ENCODE peak calls at places on chromosomes 13 and 19, in five cellular contexts. One of them, this sample, is unnamed.

GRCh38 chr19:55486971-55487883 is 1.0 kb upstream of the SSC5D start:
- DNase-seq in uterus: peak; percentile 93
- DNase-seq in cardiac fibroblast: peak; percentile 97
- DNase-seq in A673: peak; percentile 81
- DNase-seq in foreskin fibroblast: peak; percentile 96
- DNase-seq in this sample: peak; percentile 94

GRCh38 chr19:54434112-54434861 is 14.7 kb upstream of the LENG8 start:
- DNase-seq in uterus: no peak
- DNase-seq in cardiac fibroblast: no peak
- DNase-seq in A673: no peak
- DNase-seq in foreskin fibroblast: no peak
- DNase-seq in this sample: no peak

GRCh38 chr19:19410553-19411550 is 5.4 kb downstream of the GATAD2A start:
- DNase-seq in uterus: no peak
- DNase-seq in cardiac fibroblast: no peak
- DNase-seq in A673: no peak
- DNase-seq in foreskin fibroblast: no peak
- DNase-seq in this sample: no peak

GRCh38 chr13:23790591-23791170 is 98.5 kb downstream of the MIPEP start:
- DNase-seq in uterus: no peak
- DNase-seq in cardiac fibroblast: peak; percentile 97
- DNase-seq in A673: no peak
- DNase-seq in foreskin fibroblast: peak; percentile 94
- DNase-seq in this sample: peak; percentile 58

GRCh38 chr13:49082653-49083536 is 107.2 kb downstream of the FNDC3A start:
- DNase-seq in uterus: no peak
- DNase-seq in cardiac fibroblast: peak; percentile 92
- DNase-seq in A673: no peak
- DNase-seq in foreskin fibroblast: peak; percentile 85
- DNase-seq in this sample: peak; percentile 29

GRCh38 chr13:52794589-52794988 is 53.9 kb downstream of the PCDH8 start:
- DNase-seq in uterus: no peak
- DNase-seq in cardiac fibroblast: no peak
- DNase-seq in A673: no peak
- DNase-seq in foreskin fibroblast: no peak
- DNase-seq in this sample: no peak

GRCh38 chr19:4759388-4760284 is 31.9 kb upstream of the FEM1A start:
- DNase-seq in uterus: peak; percentile 85
- DNase-seq in cardiac fibroblast: peak; percentile 77
- DNase-seq in A673: peak; percentile 92
- DNase-seq in foreskin fibroblast: peak; percentile 85
- DNase-seq in this sample: peak; percentile 61

GRCh38 chr13:73341748-73342147 is 282.9 kb downstream of the KLF5 start:
- DNase-seq in uterus: no peak
- DNase-seq in cardiac fibroblast: peak; percentile 70
- DNase-seq in A673: peak; percentile 40
- DNase-seq in foreskin fibroblast: peak; percentile 36
- DNase-seq in this sample: no peak

GRCh38 chr19:46631481-46631880 is 4.5 kb downstream of the GNG8 start:
- DNase-seq in uterus: peak; percentile 86
- DNase-seq in cardiac fibroblast: peak; percentile 65
- DNase-seq in A673: peak; percentile 36
- DNase-seq in foreskin fibroblast: no peak
- DNase-seq in this sample: no peak

GRCh38 chr13:79450110-79450509 is 30.8 kb upstream of the NDFIP2 start:
- DNase-seq in uterus: no peak
- DNase-seq in cardiac fibroblast: no peak
- DNase-seq in A673: no peak
- DNase-seq in foreskin fibroblast: no peak
- DNase-seq in this sample: no peak

GRCh38 chr19:6058411-6059201 is 51.7 kb downstream of the RFX2 start:
- DNase-seq in uterus: peak; percentile 20
- DNase-seq in cardiac fibroblast: no peak
- DNase-seq in A673: no peak
- DNase-seq in foreskin fibroblast: no peak
- DNase-seq in this sample: no peak

GRCh38 chr19:43596842-43597461 is 557 bp downstream of the ZNF576 start:
- DNase-seq in uterus: no peak
- DNase-seq in cardiac fibroblast: peak; percentile 5
- DNase-seq in A673: no peak
- DNase-seq in foreskin fibroblast: no peak
- DNase-seq in this sample: no peak

GRCh38 chr19:47699360-47699917 is 13.8 kb upstream of the EHD2 start:
- DNase-seq in uterus: peak; percentile 56
- DNase-seq in cardiac fibroblast: no peak
- DNase-seq in A673: peak; percentile 42
- DNase-seq in foreskin fibroblast: no peak
- DNase-seq in this sample: no peak

GRCh38 chr13:79988573-79988972 is 352.4 kb downstream of the SPRY2 start:
- DNase-seq in uterus: no peak
- DNase-seq in cardiac fibroblast: peak; percentile 79
- DNase-seq in A673: no peak
- DNase-seq in foreskin fibroblast: peak; percentile 82
- DNase-seq in this sample: no peak

GRCh38 chr19:33143897-33144405 is 12.0 kb downstream of the WDR88 start:
- DNase-seq in uterus: peak; percentile 66
- DNase-seq in cardiac fibroblast: peak; percentile 62
- DNase-seq in A673: peak; percentile 68
- DNase-seq in foreskin fibroblast: peak; percentile 34
- DNase-seq in this sample: no peak

GRCh38 chr13:50228527-50228926 is 213.3 kb downstream of the KCNRG start:
- DNase-seq in uterus: no peak
- DNase-seq in cardiac fibroblast: no peak
- DNase-seq in A673: no peak
- DNase-seq in foreskin fibroblast: no peak
- DNase-seq in this sample: no peak

GRCh38 chr19:50729894-50730293 is 6.7 kb downstream of the CLEC11A start:
- DNase-seq in uterus: no peak
- DNase-seq in cardiac fibroblast: no peak
- DNase-seq in A673: no peak
- DNase-seq in foreskin fibroblast: no peak
- DNase-seq in this sample: no peak

GRCh38 chr13:93226065-93226622 is 463 bp upstream of the GPC6 start:
- DNase-seq in uterus: no peak
- DNase-seq in cardiac fibroblast: no peak
- DNase-seq in A673: no peak
- DNase-seq in foreskin fibroblast: no peak
- DNase-seq in this sample: no peak

GRCh38 chr13:53782400-53783030 is 753.9 kb downstream of the OLFM4 start:
- DNase-seq in uterus: no peak
- DNase-seq in cardiac fibroblast: peak; percentile 65
- DNase-seq in A673: peak; percentile 77
- DNase-seq in foreskin fibroblast: peak; percentile 1
- DNase-seq in this sample: no peak

GRCh38 chr19:7512400-7512851 is 3.5 kb upstream of the ZNF358 start:
- DNase-seq in uterus: no peak
- DNase-seq in cardiac fibroblast: peak; percentile 26
- DNase-seq in A673: no peak
- DNase-seq in foreskin fibroblast: no peak
- DNase-seq in this sample: no peak

GRCh38 chr13:27079421-27079958 is 92.1 kb downstream of the USP12 start:
- DNase-seq in uterus: no peak
- DNase-seq in cardiac fibroblast: peak; percentile 54
- DNase-seq in A673: no peak
- DNase-seq in foreskin fibroblast: peak; percentile 54
- DNase-seq in this sample: peak; percentile 74

GRCh38 chr19:49057636-49058234 is at the start of gene CGB7:
- DNase-seq in uterus: peak; percentile 77
- DNase-seq in cardiac fibroblast: peak; percentile 54
- DNase-seq in A673: peak; percentile 50
- DNase-seq in foreskin fibroblast: peak; percentile 44
- DNase-seq in this sample: no peak

GRCh38 chr19:15154002-15154612 is 46.7 kb downstream of the NOTCH3 start:
- DNase-seq in uterus: no peak
- DNase-seq in cardiac fibroblast: peak; percentile 72
- DNase-seq in A673: peak; percentile 73
- DNase-seq in foreskin fibroblast: no peak
- DNase-seq in this sample: no peak

GRCh38 chr13:44313674-44314073 is 60.0 kb upstream of the SERP2 start:
- DNase-seq in uterus: no peak
- DNase-seq in cardiac fibroblast: peak; percentile 90
- DNase-seq in A673: peak; percentile 21
- DNase-seq in foreskin fibroblast: peak; percentile 87
- DNase-seq in this sample: no peak

GRCh38 chr19:8973501-8974091 is 36.6 kb downstream of the MUC16 start:
- DNase-seq in uterus: no peak
- DNase-seq in cardiac fibroblast: peak; percentile 9
- DNase-seq in A673: peak; percentile 42
- DNase-seq in foreskin fibroblast: no peak
- DNase-seq in this sample: no peak

GRCh38 chr19:18440421-18440877 is 2.5 kb upstream of the ISYNA1 start:
- DNase-seq in uterus: no peak
- DNase-seq in cardiac fibroblast: no peak
- DNase-seq in A673: peak; percentile 65
- DNase-seq in foreskin fibroblast: no peak
- DNase-seq in this sample: no peak

GRCh38 chr19:44345969-44346368 is 10.5 kb downstream of the ZNF112 start:
- DNase-seq in uterus: no peak
- DNase-seq in cardiac fibroblast: no peak
- DNase-seq in A673: peak; percentile 4
- DNase-seq in foreskin fibroblast: no peak
- DNase-seq in this sample: no peak

GRCh38 chr19:1648926-1649541 is 3.4 kb downstream of the TCF3 start:
- DNase-seq in uterus: no peak
- DNase-seq in cardiac fibroblast: no peak
- DNase-seq in A673: no peak
- DNase-seq in foreskin fibroblast: no peak
- DNase-seq in this sample: no peak

GRCh38 chr19:38182536-38183210 is 41.3 kb downstream of the DPF1 start:
- DNase-seq in uterus: no peak
- DNase-seq in cardiac fibroblast: no peak
- DNase-seq in A673: no peak
- DNase-seq in foreskin fibroblast: peak; percentile 21
- DNase-seq in this sample: no peak

GRCh38 chr13:102405499-102406079 is 3.7 kb upstream of the FGF14 start:
- DNase-seq in uterus: no peak
- DNase-seq in cardiac fibroblast: peak; percentile 27
- DNase-seq in A673: no peak
- DNase-seq in foreskin fibroblast: no peak
- DNase-seq in this sample: no peak

GRCh38 chr13:48235100-48235813 is 2.3 kb downstream of the ITM2B start:
- DNase-seq in uterus: no peak
- DNase-seq in cardiac fibroblast: peak; percentile 63
- DNase-seq in A673: peak; percentile 71
- DNase-seq in foreskin fibroblast: no peak
- DNase-seq in this sample: no peak

GRCh38 chr13:41401371-41401770 is 56.0 kb upstream of the RGCC start:
- DNase-seq in uterus: no peak
- DNase-seq in cardiac fibroblast: no peak
- DNase-seq in A673: peak; percentile 30
- DNase-seq in foreskin fibroblast: no peak
- DNase-seq in this sample: no peak
- TF ChIP-seq CTCF in uterus: no peak
- TF ChIP-seq CTCF in cardiac fibroblast: no peak
- TF ChIP-seq CTCF in A673: peak; percentile 19
- TF ChIP-seq CTCF in foreskin fibroblast: no peak
- TF ChIP-seq CTCF in this sample: no peak

DNA sequence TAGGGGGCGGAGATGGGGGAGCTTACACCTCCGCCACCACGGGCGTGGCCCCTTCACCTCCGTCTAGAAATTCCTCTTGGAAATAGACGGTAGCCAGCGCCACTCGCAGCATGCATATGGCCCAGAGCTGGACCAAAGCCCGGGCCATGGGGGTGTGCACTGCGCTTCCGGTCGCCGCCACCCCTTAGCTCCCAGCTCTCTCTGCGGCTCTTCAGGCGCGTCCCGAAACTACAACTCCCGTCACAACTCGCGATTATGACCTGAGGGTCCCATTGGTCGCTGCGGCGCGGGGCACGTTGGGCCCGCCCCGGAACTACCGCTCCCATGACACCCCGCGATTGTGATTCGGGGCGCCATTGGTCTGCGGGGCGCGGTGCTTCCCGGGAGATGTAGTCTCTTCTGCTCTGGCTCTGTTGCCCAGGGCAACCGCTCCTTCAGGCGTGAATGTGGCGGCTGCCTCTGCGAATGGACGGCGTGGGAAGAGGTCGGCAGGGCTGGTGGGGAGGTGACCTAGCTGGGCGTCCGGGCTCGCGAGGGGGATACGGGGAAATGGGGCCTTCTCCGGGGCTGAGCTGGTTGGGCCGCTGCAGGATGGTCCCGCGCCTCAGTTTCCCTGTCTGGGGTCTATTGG is at the start of the genes C19orf44 and CALR3:
- DNase-seq in uterus: peak; percentile 99
- DNase-seq in cardiac fibroblast: peak; percentile 99
- DNase-seq in A673: peak; percentile 100
- DNase-seq in foreskin fibroblast: peak; percentile 99
- DNase-seq in this sample: peak; percentile 93
- TF ChIP-seq CTCF in uterus: peak; percentile 41
- TF ChIP-seq CTCF in cardiac fibroblast: no peak
- TF ChIP-seq CTCF in A673: no peak
- TF ChIP-seq CTCF in foreskin fibroblast: no peak
- TF ChIP-seq CTCF in this sample: no peak

DNA sequence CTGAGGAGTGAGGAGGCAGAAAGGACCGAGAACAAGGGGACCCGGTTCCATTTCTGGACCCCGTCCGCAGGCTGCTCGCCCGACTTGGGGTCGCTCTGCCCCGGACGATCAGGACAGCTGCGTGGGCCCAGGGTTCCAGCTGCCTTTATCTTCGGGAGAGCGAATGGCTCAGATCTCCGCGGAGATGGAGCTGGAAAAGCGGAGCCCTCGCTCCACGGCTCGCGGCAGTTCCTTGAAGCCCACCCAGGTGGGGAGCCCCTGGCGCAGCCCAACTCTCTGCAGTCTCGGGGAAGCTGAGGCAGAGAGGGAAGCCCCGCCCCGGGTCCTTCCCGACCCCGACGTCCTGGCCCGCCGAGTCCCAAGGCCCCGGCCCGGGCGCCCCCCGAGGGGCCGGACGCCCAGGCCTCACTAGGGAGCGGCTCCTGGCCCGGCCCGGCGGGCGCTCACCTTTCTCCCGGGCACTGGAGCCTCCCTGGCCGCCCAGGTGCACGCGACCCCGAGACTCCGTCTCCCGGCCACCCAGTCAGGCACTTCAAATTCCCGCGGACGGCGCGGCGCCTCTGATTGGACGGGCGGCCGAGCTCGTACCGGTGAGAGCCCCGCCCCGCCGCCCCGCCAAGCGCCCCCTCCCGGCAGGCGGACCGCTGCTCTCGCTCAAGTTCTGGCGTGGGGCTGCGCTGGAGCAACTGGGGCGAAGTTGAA is 485.7 kb downstream of the UQCRFS1 start:
- DNase-seq in uterus: no peak
- DNase-seq in cardiac fibroblast: peak; percentile 39
- DNase-seq in A673: no peak
- DNase-seq in foreskin fibroblast: peak; percentile 14
- DNase-seq in this sample: no peak
- TF ChIP-seq CTCF in uterus: no peak
- TF ChIP-seq CTCF in cardiac fibroblast: peak; percentile 21
- TF ChIP-seq CTCF in A673: no peak
- TF ChIP-seq CTCF in foreskin fibroblast: peak; percentile 37
- TF ChIP-seq CTCF in this sample: peak; percentile 30

DNA sequence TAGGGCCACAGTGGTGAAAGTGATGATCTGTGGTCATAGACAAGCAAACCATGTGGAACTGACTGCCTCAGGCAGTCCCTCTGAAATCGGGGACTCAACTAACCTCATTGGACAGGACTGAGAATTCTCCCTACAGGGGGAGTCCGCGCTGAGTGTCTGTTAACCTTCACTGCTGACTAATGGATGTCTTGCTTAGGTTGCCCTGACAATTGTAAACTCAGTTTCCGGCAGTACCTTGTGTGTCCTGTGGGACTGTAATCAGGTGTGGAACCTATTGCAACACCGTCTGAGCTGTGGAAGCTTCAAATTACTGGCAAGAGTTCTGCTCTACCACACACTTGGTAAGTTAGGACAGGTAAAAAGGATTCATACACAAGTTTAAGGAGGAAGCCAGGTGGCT is 21.8 kb downstream of the ZNF77 start:
- DNase-seq in uterus: no peak
- DNase-seq in cardiac fibroblast: no peak
- DNase-seq in A673: no peak
- DNase-seq in foreskin fibroblast: no peak
- DNase-seq in this sample: no peak
- TF ChIP-seq CTCF in uterus: peak; percentile 9
- TF ChIP-seq CTCF in cardiac fibroblast: no peak
- TF ChIP-seq CTCF in A673: no peak
- TF ChIP-seq CTCF in foreskin fibroblast: no peak
- TF ChIP-seq CTCF in this sample: no peak

This sample was measured in AG09319.